ENCODE peak calls at places on chromosomes 13 and 19, in eight cellular contexts. U is suprapubic skin, K is lower leg skin, P is K562, Q is thyroid gland, N is transverse colon, O is sigmoid colon, H is body of pancreas. I is an unnamed sample.
A peak's percentile ranks its signal among the peaks of the same experiment; 100 is the strongest.

GRCh38 chr19:10835754-10836477 is at the start of gene TMED1:
- DNase-seq in O (peak; percentile 100), Q (peak; percentile 100), N (peak; percentile 100), P (peak; percentile 92), K (peak; percentile 100), H (peak; percentile 100), U (peak; percentile 100), I (peak; percentile 99)

GRCh38 chr19:56162258-56162657 is 13.6 kb upstream of the GALP start:
- DNase-seq in Q (no peak), H (no peak), P (peak; percentile 67), O (no peak), N (no peak), U (no peak), K (no peak), I (peak; percentile 62)

GRCh38 chr13:53445682-53446081 is 417.1 kb downstream of the OLFM4 start:
- DNase-seq in O (peak; percentile 90), U (no peak), K (no peak), H (no peak), N (peak; percentile 24), P (no peak), Q (peak; percentile 17), I (no peak)

GRCh38 chr13:45623516-45624090 is 8.1 kb upstream of the ERICH6B start:
- DNase-seq in O (no peak), U (no peak), K (no peak), P (peak; percentile 20), Q (no peak), H (no peak), N (no peak), I (peak; percentile 31)

GRCh38 chr13:56216221-56216620 is 924.5 kb upstream of the PRR20A start:
- DNase-seq in K (no peak), Q (no peak), U (no peak), H (no peak), P (no peak), O (no peak), N (no peak), I (no peak)

GRCh38 chr19:46697142-46697960 is 19.6 kb downstream of the PRKD2 start:
- DNase-seq in H (peak; percentile 93), P (peak; percentile 100), N (peak; percentile 96), O (peak; percentile 94), K (peak; percentile 98), Q (peak; percentile 81), U (peak; percentile 97), I (peak; percentile 76)

GRCh38 chr19:13428352-13428751 is 77.9 kb downstream of the CACNA1A start:
- DNase-seq in Q (no peak), H (peak; percentile 11), U (no peak), N (no peak), P (peak; percentile 32), K (no peak), O (no peak), I (peak; percentile 15)

GRCh38 chr13:48264052-48264451 is 31.0 kb downstream of the ITM2B start:
- DNase-seq in H (no peak), N (no peak), Q (no peak), U (no peak), O (no peak), K (no peak), P (no peak), I (no peak)

GRCh38 chr19:6543866-6544347 is 13.1 kb downstream of the TNFSF9 start:
- DNase-seq in P (no peak), H (no peak), N (no peak), O (no peak), Q (no peak), K (no peak), U (no peak), I (no peak)

GRCh38 chr19:28498404-28498976 is 714.5 kb downstream of the UQCRFS1 start:
- DNase-seq in O (no peak), P (no peak), H (no peak), U (no peak), Q (no peak), N (no peak), K (no peak), I (no peak)

GRCh38 chr19:44747739-44748425 is 626 bp upstream of the BCL3 start:
- DNase-seq in O (peak; percentile 89), Q (peak; percentile 76), N (peak; percentile 84), H (peak; percentile 70), P (no peak), K (peak; percentile 93), U (peak; percentile 88), I (peak; percentile 76)

GRCh38 chr13:73228546-73228945 is 169.7 kb downstream of the KLF5 start:
- DNase-seq in Q (no peak), H (no peak), P (no peak), U (no peak), O (no peak), N (no peak), K (no peak), I (no peak)

GRCh38 chr19:45243144-45243732 is 2.0 kb downstream of the EXOC3L2 start:
- DNase-seq in U (no peak), O (no peak), H (no peak), P (peak; percentile 76), Q (no peak), K (no peak), N (no peak), I (no peak)

GRCh38 chr19:39676004-39676403 is 20.3 kb downstream of the LGALS16 start:
- DNase-seq in Q (no peak), N (no peak), P (no peak), K (no peak), O (no peak), H (no peak), U (no peak), I (no peak)

GRCh38 chr19:43738780-43739211 is 16.0 kb downstream of the SMG9 start:
- DNase-seq in K (no peak), P (no peak), Q (no peak), U (no peak), N (peak; percentile 66), O (no peak), H (no peak), I (no peak)

GRCh38 chr19:33557720-33558119 is 36.1 kb upstream of the PEPD start:
- DNase-seq in O (peak; percentile 35), K (no peak), H (no peak), U (no peak), N (no peak), Q (no peak), P (no peak), I (no peak)

GRCh38 chr13:114054269-114054668 is 78.2 kb downstream of the RASA3 start:
- DNase-seq in U (no peak), Q (no peak), H (no peak), K (no peak), N (no peak), P (peak; percentile 86), O (no peak), I (no peak)

DNA sequence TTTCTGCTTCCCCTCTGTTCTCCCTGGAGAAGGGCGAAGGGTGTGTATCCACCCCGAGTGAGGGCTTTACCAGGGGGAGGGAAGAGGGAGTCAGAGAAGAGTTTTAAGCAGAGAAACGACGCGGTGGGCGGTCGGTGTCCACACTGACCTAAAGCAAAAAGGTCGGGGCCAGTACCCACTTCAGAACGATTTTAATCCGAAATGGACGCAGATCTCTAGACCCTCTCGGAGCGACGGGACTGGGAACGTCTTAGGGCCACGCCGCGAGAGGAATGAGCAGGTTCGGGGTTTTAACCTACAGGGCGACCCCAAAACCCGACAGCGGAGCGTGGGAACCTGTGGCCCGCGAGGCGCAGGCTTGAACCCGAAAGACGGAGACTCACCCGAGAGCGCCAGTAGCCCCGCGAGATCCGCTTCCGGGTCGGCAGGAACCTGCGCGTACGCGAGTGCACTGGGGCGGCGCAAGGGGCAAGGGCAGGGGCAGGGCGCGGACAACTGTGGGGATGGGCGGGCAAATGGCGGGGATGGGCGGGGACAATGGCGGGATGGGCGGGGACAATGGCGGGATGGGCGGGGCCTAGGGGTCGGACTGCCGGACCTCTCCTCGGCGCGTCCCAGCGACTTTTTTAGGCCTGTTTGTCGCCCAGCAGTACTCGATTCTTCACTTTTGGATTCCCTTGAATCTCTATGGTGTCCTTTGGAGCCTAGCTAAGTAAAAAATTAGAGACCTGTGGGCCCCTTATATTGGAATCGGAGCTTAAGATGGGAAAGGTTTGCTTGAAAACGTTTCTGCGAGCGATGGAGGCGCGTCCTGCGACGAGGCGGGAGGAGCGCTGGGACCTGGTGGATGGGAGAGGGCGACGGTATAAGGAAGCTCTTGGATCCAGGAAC is at the start of gene ZNF677:
- DNase-seq in K (peak; percentile 95), Q (peak; percentile 91), P (peak; percentile 54), O (peak; percentile 96), N (peak; percentile 72), U (peak; percentile 93), H (peak; percentile 85), I (peak; percentile 82)
- TF ChIP-seq POLR2A in K (no peak), Q (peak; percentile 42), P (no peak), O (no peak), N (no peak), U (no peak), H (no peak), I (peak; percentile 73)

DNA sequence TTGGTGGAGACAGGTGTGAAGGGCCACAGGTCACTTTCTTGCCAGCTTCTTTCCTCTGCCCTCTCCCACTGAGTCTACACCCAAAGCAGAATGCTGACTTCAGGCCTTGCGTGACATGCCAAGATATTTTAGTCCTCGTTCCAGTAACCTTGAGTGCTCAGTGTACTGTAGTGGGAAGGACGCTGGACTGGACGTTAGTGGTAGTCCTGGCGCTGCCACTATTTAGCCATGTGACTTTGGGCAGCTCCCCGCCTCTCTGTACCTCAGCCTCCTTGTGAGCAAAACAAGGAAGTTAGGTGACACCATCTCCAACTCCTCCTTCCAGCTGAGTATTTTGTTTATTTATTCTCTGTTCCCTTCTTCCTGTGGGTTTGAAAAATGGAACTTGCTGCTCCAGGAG is 86.1 kb downstream of the FRY start:
- DNase-seq in H (peak; percentile 89), Q (peak; percentile 79), U (no peak), O (no peak), P (no peak), K (no peak), N (no peak), I (no peak)
- TF ChIP-seq POLR2A in H (no peak), Q (peak; percentile 34), U (no peak), O (no peak), P (no peak), K (no peak), N (no peak), I (no peak)

GRCh38 chr19:58544591-58545285 is 874 bp downstream of the TRIM28 start:
- DNase-seq in U (no peak), O (peak; percentile 69), H (no peak), N (no peak), P (peak; percentile 92), K (no peak), Q (peak; percentile 43), I (peak; percentile 37)

GRCh38 chr19:58547323-58548312 is 3.8 kb downstream of the TRIM28 start:
- DNase-seq in O (no peak), N (no peak), H (no peak), P (no peak), Q (no peak), U (no peak), K (no peak), I (no peak)

GRCh38 chr19:58545286-58546068 is 1.6 kb downstream of the TRIM28 start:
- DNase-seq in O (peak; percentile 67), K (no peak), Q (no peak), P (no peak), N (no peak), U (no peak), H (no peak), I (no peak)

GRCh38 chr19:58546131-58546530 is 2.3 kb downstream of the TRIM28 start:
- DNase-seq in N (no peak), P (no peak), K (no peak), H (no peak), O (no peak), Q (no peak), U (no peak), I (no peak)

GRCh38 chr19:58543826-58544590 is at the start of gene TRIM28:
- DNase-seq in O (peak; percentile 99), Q (peak; percentile 98), P (peak; percentile 100), H (peak; percentile 99), N (peak; percentile 99), K (peak; percentile 100), U (peak; percentile 99), I (peak; percentile 99)
- TF ChIP-seq POLR2A in O (peak; percentile 98), Q (peak; percentile 97), P (peak; percentile 92), H (peak; percentile 92), N (peak; percentile 91), K (no peak), U (peak; percentile 99), I (peak; percentile 83)

GRCh38 chr19:290539-291521 is at the start of gene PLPP2:
- DNase-seq in N (peak; percentile 77), P (peak; percentile 48), O (no peak), U (no peak), Q (peak; percentile 61), K (peak; percentile 91), H (peak; percentile 83), I (no peak)
- TF ChIP-seq POLR2A in N (no peak), P (no peak), O (no peak), U (no peak), Q (no peak), K (no peak), H (no peak), I (no peak)

I was measured in endothelial cell of umbilical vein.